ENCODE peak calls at places on chromosomes 3 and 15, in ten cellular contexts. One of them, this sample, is unnamed.

GRCh38 chr15:94015324-94015723 is 216.0 kb upstream of the MCTP2 start:
- DNase-seq in astrocyte: peak
- DNase-seq in PC-3: no peak
- DNase-seq in AG04450: no peak
- DNase-seq in GDM1: no peak
- DNase-seq in H9: no peak
- DNase-seq in SK-N-DZ: no peak
- DNase-seq in NCI-H510A treated with DMSO at 0.1 percent for 48 hours: no peak
- DNase-seq in left ventricle myocardium inferior: no peak
- DNase-seq in hippocampal formation: no peak
- DNase-seq in this sample: no peak

GRCh38 chr15:67601008-67601620 is 58.6 kb downstream of the MAP2K5 start:
- DNase-seq in astrocyte: peak
- DNase-seq in PC-3: peak
- DNase-seq in AG04450: no peak
- DNase-seq in GDM1: no peak
- DNase-seq in H9: no peak
- DNase-seq in SK-N-DZ: no peak
- DNase-seq in NCI-H510A treated with DMSO at 0.1 percent for 48 hours: no peak
- DNase-seq in left ventricle myocardium inferior: no peak
- DNase-seq in hippocampal formation: no peak
- DNase-seq in this sample: no peak

GRCh38 chr3:37739579-37740290 is 121.9 kb upstream of the CTDSPL start:
- DNase-seq in astrocyte: no peak
- DNase-seq in PC-3: no peak
- DNase-seq in AG04450: no peak
- DNase-seq in GDM1: no peak
- DNase-seq in H9: no peak
- DNase-seq in SK-N-DZ: peak
- DNase-seq in NCI-H510A treated with DMSO at 0.1 percent for 48 hours: no peak
- DNase-seq in left ventricle myocardium inferior: peak
- DNase-seq in hippocampal formation: no peak
- DNase-seq in this sample: no peak

GRCh38 chr3:151113342-151113741 is 27.9 kb downstream of the MED12L start:
- DNase-seq in astrocyte: no peak
- DNase-seq in PC-3: no peak
- DNase-seq in AG04450: no peak
- DNase-seq in GDM1: no peak
- DNase-seq in H9: no peak
- DNase-seq in SK-N-DZ: no peak
- DNase-seq in NCI-H510A treated with DMSO at 0.1 percent for 48 hours: no peak
- DNase-seq in left ventricle myocardium inferior: no peak
- DNase-seq in hippocampal formation: no peak
- DNase-seq in this sample: no peak

GRCh38 chr3:124558898-124559649 is 171.2 kb upstream of the UMPS start:
- DNase-seq in astrocyte: peak
- DNase-seq in PC-3: peak
- DNase-seq in AG04450: peak
- DNase-seq in GDM1: no peak
- DNase-seq in H9: peak
- DNase-seq in SK-N-DZ: peak
- DNase-seq in NCI-H510A treated with DMSO at 0.1 percent for 48 hours: no peak
- DNase-seq in left ventricle myocardium inferior: peak
- DNase-seq in hippocampal formation: peak
- DNase-seq in this sample: peak

GRCh38 chr3:195551381-195551978 is 8.4 kb upstream of the PPP1R2 start:
- DNase-seq in astrocyte: no peak
- DNase-seq in PC-3: peak
- DNase-seq in AG04450: no peak
- DNase-seq in GDM1: no peak
- DNase-seq in H9: no peak
- DNase-seq in SK-N-DZ: no peak
- DNase-seq in NCI-H510A treated with DMSO at 0.1 percent for 48 hours: no peak
- DNase-seq in left ventricle myocardium inferior: peak
- DNase-seq in hippocampal formation: no peak
- DNase-seq in this sample: no peak

GRCh38 chr3:57109437-57110199 is 49.2 kb downstream of the SPATA12 start:
- DNase-seq in astrocyte: no peak
- DNase-seq in PC-3: no peak
- DNase-seq in AG04450: no peak
- DNase-seq in GDM1: no peak
- DNase-seq in H9: no peak
- DNase-seq in SK-N-DZ: no peak
- DNase-seq in NCI-H510A treated with DMSO at 0.1 percent for 48 hours: no peak
- DNase-seq in left ventricle myocardium inferior: no peak
- DNase-seq in hippocampal formation: no peak
- DNase-seq in this sample: no peak

GRCh38 chr3:111864821-111865656 is 6.0 kb downstream of the PHLDB2 start:
- DNase-seq in astrocyte: peak
- DNase-seq in PC-3: no peak
- DNase-seq in AG04450: peak
- DNase-seq in GDM1: no peak
- DNase-seq in H9: no peak
- DNase-seq in SK-N-DZ: no peak
- DNase-seq in NCI-H510A treated with DMSO at 0.1 percent for 48 hours: no peak
- DNase-seq in left ventricle myocardium inferior: no peak
- DNase-seq in hippocampal formation: no peak
- DNase-seq in this sample: no peak

GRCh38 chr15:74545061-74545460 is 4.0 kb downstream of the ARID3B start:
- DNase-seq in astrocyte: no peak
- DNase-seq in PC-3: no peak
- DNase-seq in AG04450: no peak
- DNase-seq in GDM1: no peak
- DNase-seq in H9: no peak
- DNase-seq in SK-N-DZ: no peak
- DNase-seq in NCI-H510A treated with DMSO at 0.1 percent for 48 hours: no peak
- DNase-seq in left ventricle myocardium inferior: no peak
- DNase-seq in hippocampal formation: no peak
- DNase-seq in this sample: no peak

This sample was measured in WERI-Rb-1.